ENCODE peak calls at places on chromosomes 2 and 18, in eight cellular contexts. Z is GM12865, C is neural progenitor cell, F is hepatocyte, U is omental fat pad, K is colonic mucosa, P is keratinocyte, D is fibroblast of the aortic adventitia. L is an unnamed sample.

GRCh38 chr2:20212459-20212870 is 12.5 kb downstream of the SDC1 start:
- DNase-seq in Z (peak), C (no peak), F (peak), U (no peak), K (no peak), P (no peak), D (no peak), L (no peak)

GRCh38 chr2:207515671-207516070 is 14.1 kb upstream of the CREB1 start:
- DNase-seq in Z (no peak), C (no peak), F (no peak), U (no peak), K (no peak), P (no peak), D (no peak), L (no peak)

GRCh38 chr2:26407517-26407916 is 5.8 kb downstream of the DRC1 start:
- DNase-seq in Z (no peak), C (no peak), F (no peak), U (no peak), K (no peak), P (no peak), D (no peak), L (no peak)

GRCh38 chr2:96636772-96637171 is 1.3 kb downstream of the KANSL3 start:
- DNase-seq in Z (no peak), C (no peak), F (no peak), U (no peak), K (peak), P (no peak), D (no peak), L (peak)

GRCh38 chr2:108593547-108594098 is 59.4 kb downstream of the LIMS1 start:
- DNase-seq in Z (no peak), C (no peak), F (no peak), U (no peak), K (no peak), P (no peak), D (peak), L (no peak)

GRCh38 chr2:148914463-148914862 is 39.4 kb downstream of the KIF5C start:
- DNase-seq in Z (no peak), C (no peak), F (no peak), U (no peak), K (no peak), P (no peak), D (no peak), L (no peak)

GRCh38 chr2:195594916-195595694 is 61.9 kb upstream of the SLC39A10 start:
- DNase-seq in Z (no peak), C (no peak), F (no peak), U (no peak), K (no peak), P (no peak), D (no peak), L (no peak)

GRCh38 chr2:112216158-112216557 is 38.7 kb downstream of the ZC3H8 start:
- DNase-seq in Z (no peak), C (no peak), F (no peak), U (no peak), K (no peak), P (no peak), D (peak), L (no peak)

GRCh38 chr18:57900906-57901305 is 97.8 kb upstream of the ATP8B1 start:
- DNase-seq in Z (no peak), C (no peak), F (no peak), U (no peak), K (no peak), P (no peak), D (peak), L (no peak)

GRCh38 chr2:194842871-194843270 is 814.2 kb upstream of the SLC39A10 start:
- DNase-seq in Z (no peak), C (peak), F (no peak), U (no peak), K (no peak), P (no peak), D (no peak), L (no peak)

GRCh38 chr2:121360566-121361300 is 75.7 kb upstream of the TFCP2L1 start:
- DNase-seq in Z (no peak), C (no peak), F (no peak), U (no peak), K (peak), P (peak), D (peak), L (peak)

GRCh38 chr2:96608459-96609455 is 29.4 kb downstream of the KANSL3 start:
- DNase-seq in Z (peak), C (no peak), F (no peak), U (no peak), K (no peak), P (no peak), D (no peak), L (no peak)

GRCh38 chr2:96853321-96853720 is 4.5 kb downstream of the ANKRD39 start:
- DNase-seq in Z (no peak), C (no peak), F (no peak), U (no peak), K (no peak), P (no peak), D (no peak), L (no peak)

GRCh38 chr18:79400591-79401381 is 5.1 kb downstream of the NFATC1 start:
- DNase-seq in Z (peak), C (peak), F (no peak), U (no peak), K (no peak), P (no peak), D (no peak), L (no peak)

GRCh38 chr18:8890957-8891464 is 185.7 kb downstream of the MTCL1 start:
- DNase-seq in Z (no peak), C (peak), F (peak), U (no peak), K (no peak), P (peak), D (peak), L (peak)

GRCh38 chr18:6362559-6363129 is 52.1 kb downstream of the L3MBTL4 start:
- DNase-seq in Z (no peak), C (no peak), F (no peak), U (no peak), K (no peak), P (no peak), D (no peak), L (no peak)

GRCh38 chr2:207202645-207203044 is 36.9 kb upstream of the KLF7 start:
- DNase-seq in Z (no peak), C (peak), F (peak), U (no peak), K (no peak), P (no peak), D (peak), L (no peak)

DNA sequence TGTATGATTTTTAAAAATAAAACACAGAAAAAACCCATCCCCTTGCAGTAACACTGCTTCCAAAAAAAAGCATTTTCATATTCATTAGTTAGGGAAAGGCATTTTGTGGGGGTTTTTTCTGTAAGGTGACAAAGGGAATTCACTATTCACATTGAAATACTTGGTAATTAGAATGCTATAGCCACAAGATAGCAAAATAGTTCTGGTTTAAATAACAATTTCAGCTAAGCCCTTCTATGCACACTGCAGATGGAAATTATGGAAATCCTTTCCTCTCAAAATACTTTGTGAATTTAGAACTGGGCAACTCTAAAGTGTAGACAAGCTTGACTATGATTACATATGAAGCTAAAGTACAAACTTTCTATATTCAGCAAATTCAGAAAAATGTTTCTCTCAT is 102.1 kb upstream of the CHRNA1 start:
- DNase-seq in Z (no peak), C (no peak), F (no peak), U (no peak), K (no peak), P (no peak), D (no peak), L (no peak)
- TF ChIP-seq CTCF in Z (no peak), C (no peak), F (no peak), U (no peak), K (no peak), P (no peak), D (no peak), L (no peak)

GRCh38 chr2:100484390-100484789 is 14.1 kb downstream of the NMS start:
- DNase-seq in Z (no peak), C (no peak), F (no peak), U (no peak), K (no peak), P (no peak), D (no peak), L (no peak)

GRCh38 chr2:100483892-100484291 is 13.6 kb downstream of the NMS start:
- DNase-seq in Z (no peak), C (no peak), F (no peak), U (no peak), K (no peak), P (no peak), D (no peak), L (no peak)

DNA sequence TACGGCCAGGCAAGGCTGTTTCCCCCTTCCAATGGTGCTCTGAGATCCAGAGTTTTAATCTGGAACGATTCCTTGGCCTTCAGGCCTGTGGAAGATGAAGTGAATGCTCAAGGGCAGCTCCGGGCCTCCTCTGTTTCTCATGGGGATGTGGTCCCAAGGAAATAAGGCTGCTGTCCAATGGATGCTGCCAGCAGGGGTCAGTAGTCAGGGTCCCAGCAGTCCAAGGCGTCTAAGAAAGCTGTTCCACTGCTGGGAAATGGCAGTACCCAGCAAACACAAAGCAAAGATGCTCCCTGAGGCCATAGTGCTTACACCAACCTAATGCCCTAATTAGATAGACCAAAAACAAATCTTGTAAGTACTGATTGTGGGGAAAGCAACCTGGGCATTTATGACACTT is 12.5 kb downstream of the NMS start:
- DNase-seq in Z (peak), C (peak), F (no peak), U (no peak), K (no peak), P (no peak), D (no peak), L (peak)
- TF ChIP-seq CTCF in Z (peak), C (peak), F (no peak), U (no peak), K (no peak), P (no peak), D (peak), L (no peak)

DNA sequence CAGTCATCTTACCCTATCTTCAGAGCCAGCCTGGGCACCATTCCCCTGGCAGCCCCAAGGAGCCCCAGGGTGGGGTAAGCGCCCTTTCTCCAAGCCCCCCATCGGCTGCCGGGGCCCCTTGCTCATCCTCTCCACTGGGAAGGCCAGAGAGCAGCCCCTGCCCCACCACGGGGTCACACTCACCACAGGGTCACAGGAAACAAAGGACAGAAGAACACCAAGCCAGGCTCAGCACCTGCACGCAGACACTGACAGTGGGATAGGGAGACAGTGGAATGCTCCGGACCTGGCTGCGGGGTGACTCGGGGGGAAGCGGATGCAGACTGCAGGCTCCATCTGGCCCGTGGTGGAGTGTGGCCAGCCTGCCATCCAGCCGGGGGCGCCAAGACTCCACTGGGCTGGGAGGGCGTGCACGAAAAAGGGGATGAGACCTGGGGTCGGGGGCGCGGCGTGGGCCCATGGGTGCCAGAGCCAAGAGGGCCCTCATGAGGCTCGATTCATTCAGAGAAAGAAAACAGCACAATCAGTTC is 21.1 kb downstream of the HDAC4 start:
- DNase-seq in Z (no peak), C (peak), F (no peak), U (no peak), K (no peak), P (no peak), D (no peak), L (no peak)
- TF ChIP-seq CTCF in Z (no peak), C (peak), F (no peak), U (no peak), K (no peak), P (peak), D (no peak), L (no peak)

GRCh38 chr2:73939419-73939818 is 12.7 kb downstream of the DGUOK start:
- DNase-seq in Z (no peak), C (no peak), F (no peak), U (no peak), K (no peak), P (peak), D (peak), L (no peak)
- TF ChIP-seq CTCF in Z (no peak), C (no peak), F (no peak), U (no peak), K (no peak), P (peak), D (peak), L (no peak)

GRCh38 chr2:75710577-75711253 is at the start of gene GCFC2:
- DNase-seq in Z (peak), C (peak), F (peak), U (peak), K (peak), P (peak), D (peak), L (peak)
- TF ChIP-seq CTCF in Z (peak), C (peak), F (peak), U (no peak), K (no peak), P (peak), D (peak), L (peak)

GRCh38 chr2:76953733-76954347 is 568.3 kb downstream of the LRRTM4 start:
- DNase-seq in Z (peak), C (peak), F (peak), U (no peak), K (peak), P (no peak), D (no peak), L (no peak)
- TF ChIP-seq CTCF in Z (peak), C (peak), F (peak), U (no peak), K (peak), P (peak), D (no peak), L (no peak)

DNA sequence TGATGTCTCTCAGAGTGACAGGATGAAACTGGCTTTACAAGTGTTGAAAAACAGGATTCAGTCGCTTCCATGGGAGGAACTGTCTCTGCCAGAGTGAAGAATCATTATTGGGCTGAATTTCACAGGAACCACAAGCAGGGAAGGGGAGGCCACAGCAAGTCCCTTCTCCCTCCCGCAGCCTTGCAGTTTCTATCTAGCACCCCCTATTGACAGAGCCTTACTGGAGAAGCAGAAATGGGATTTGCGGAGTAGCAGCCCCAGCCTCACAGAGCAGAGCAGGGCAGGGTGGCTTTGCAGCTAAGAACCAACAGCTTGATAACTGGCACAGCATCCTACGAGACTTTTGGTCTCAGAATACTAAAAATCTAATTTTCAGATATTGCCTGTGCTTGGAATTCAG is 33.3 kb upstream of the RMP24 start:
- DNase-seq in Z (no peak), C (peak), F (no peak), U (no peak), K (no peak), P (no peak), D (peak), L (no peak)
- TF ChIP-seq CTCF in Z (no peak), C (peak), F (no peak), U (no peak), K (no peak), P (peak), D (peak), L (no peak)

L was measured in Calu3.